ENCODE peak calls at places on chromosomes 5 and 9, in seven cellular contexts. T is A549, S is astrocyte of the spinal cord, K is heart right ventricle, M is cardiac fibroblast, L is neuronal stem cell, Z is testis. Q is an unnamed sample.

GRCh38 chr5:113433862-113434612 is 752 bp downstream of the TSSK1B start:
- DNase-seq in T (no peak), S (no peak), K (no peak), M (no peak), L (no peak), Z (no peak), Q (no peak)

GRCh38 chr5:76476639-76477038 is 73.6 kb downstream of the IQGAP2 start:
- DNase-seq in T (no peak), S (no peak), K (no peak), M (no peak), L (no peak), Z (no peak), Q (no peak)

GRCh38 chr9:88684046-88684445 is 149.1 kb downstream of the NXNL2 start:
- DNase-seq in T (no peak), S (no peak), K (no peak), M (no peak), L (no peak), Z (no peak), Q (no peak)

GRCh38 chr9:21081999-21082398 is 4.3 kb upstream of the IFNB1 start:
- DNase-seq in T (no peak), S (no peak), K (no peak), M (no peak), L (no peak), Z (no peak), Q (no peak)

GRCh38 chr5:96851312-96852062 is 24.8 kb upstream of the ERAP2 start:
- DNase-seq in T (no peak), S (no peak), K (no peak), M (no peak), L (no peak), Z (no peak), Q (no peak)

GRCh38 chr5:115168829-115169391 is 798 bp downstream of the TRIM36 start:
- DNase-seq in T (no peak), S (no peak), K (no peak), M (no peak), L (peak), Z (no peak), Q (no peak)

GRCh38 chr5:177472460-177473441 is 683 bp downstream of the DBN1 start:
- DNase-seq in T (no peak), S (peak), K (no peak), M (no peak), L (peak), Z (no peak), Q (no peak)

GRCh38 chr5:172564187-172564586 is 76.9 kb upstream of the NEURL1B start:
- DNase-seq in T (no peak), S (no peak), K (no peak), M (no peak), L (no peak), Z (no peak), Q (no peak)

GRCh38 chr5:111129938-111130337 is 37.8 kb downstream of the WDR36 start:
- DNase-seq in T (no peak), S (peak), K (no peak), M (peak), L (no peak), Z (no peak), Q (no peak)

GRCh38 chr5:61333351-61334223 is 1.5 kb downstream of the ZSWIM6 start:
- DNase-seq in T (no peak), S (peak), K (peak), M (peak), L (peak), Z (peak), Q (no peak)

GRCh38 chr9:69485466-69485865 is 160.5 kb downstream of the ENTREP1 start:
- DNase-seq in T (no peak), S (no peak), K (no peak), M (no peak), L (no peak), Z (no peak), Q (no peak)

GRCh38 chr9:113654605-113655193 is 191.2 kb downstream of the RGS3 start:
- DNase-seq in T (no peak), S (no peak), K (peak), M (peak), L (no peak), Z (peak), Q (no peak)

GRCh38 chr5:9536717-9537116 is 9.2 kb downstream of the SEMA5A start:
- DNase-seq in T (no peak), S (no peak), K (peak), M (no peak), L (no peak), Z (no peak), Q (no peak)

GRCh38 chr9:22817181-22817580 is 370.6 kb downstream of the DMRTA1 start:
- DNase-seq in T (no peak), S (peak), K (no peak), M (no peak), L (no peak), Z (no peak), Q (peak)

GRCh38 chr9:134418986-134419683 is 92.9 kb downstream of the RXRA start:
- DNase-seq in T (no peak), S (no peak), K (no peak), M (no peak), L (no peak), Z (no peak), Q (no peak)

GRCh38 chr9:104740596-104740995 is 6.9 kb upstream of the NIPSNAP3A start:
- DNase-seq in T (no peak), S (peak), K (no peak), M (peak), L (no peak), Z (no peak), Q (no peak)

GRCh38 chr9:93900436-93900819 is 54.7 kb downstream of the BARX1 start:
- DNase-seq in T (no peak), S (no peak), K (no peak), M (no peak), L (no peak), Z (no peak), Q (no peak)

GRCh38 chr9:20804476-20805253 is 120.6 kb downstream of the FOCAD start:
- DNase-seq in T (no peak), S (no peak), K (no peak), M (peak), L (no peak), Z (no peak), Q (no peak)

GRCh38 chr5:123091258-123091987 is 2.4 kb downstream of the PRDM6 start:
- DNase-seq in T (no peak), S (peak), K (no peak), M (no peak), L (no peak), Z (no peak), Q (no peak)

GRCh38 chr9:97386733-97387503 is 25.0 kb upstream of the TDRD7 start:
- DNase-seq in T (peak), S (peak), K (peak), M (peak), L (peak), Z (peak), Q (peak)

GRCh38 chr5:141604318-141604717 is 14.5 kb downstream of the DIAPH1 start:
- DNase-seq in T (peak), S (peak), K (no peak), M (peak), L (no peak), Z (peak), Q (peak)

GRCh38 chr9:35700942-35701341 is 11.2 kb upstream of the TPM2 start:
- DNase-seq in T (no peak), S (no peak), K (no peak), M (no peak), L (no peak), Z (no peak), Q (no peak)

GRCh38 chr9:35696520-35697215 is 6.9 kb upstream of the TPM2 start:
- DNase-seq in T (peak), S (peak), K (peak), M (peak), L (no peak), Z (peak), Q (no peak)

GRCh38 chr9:35698231-35698630 is 8.5 kb upstream of the TPM2 start:
- DNase-seq in T (no peak), S (no peak), K (no peak), M (no peak), L (no peak), Z (no peak), Q (no peak)

GRCh38 chr9:35697486-35697885 is 7.8 kb upstream of the TPM2 start:
- DNase-seq in T (no peak), S (no peak), K (no peak), M (no peak), L (no peak), Z (no peak), Q (no peak)

GRCh38 chr9:35700031-35700430 is 10.3 kb upstream of the TPM2 start:
- DNase-seq in T (no peak), S (no peak), K (no peak), M (no peak), L (no peak), Z (no peak), Q (no peak)
- H3K4me3 ChIP-seq in T (no peak), S (no peak), K (no peak), M (no peak), L (no peak), Z (no peak), Q (no peak)

GRCh38 chr9:19171271-19171670 is 44.0 kb upstream of the PLIN2 start:
- DNase-seq in T (no peak), S (no peak), K (no peak), M (no peak), L (no peak), Z (no peak), Q (no peak)

GRCh38 chr9:19173598-19174125 is 46.4 kb upstream of the PLIN2 start:
- DNase-seq in T (no peak), S (no peak), K (no peak), M (no peak), L (no peak), Z (no peak), Q (no peak)

GRCh38 chr9:19174127-19174921 is 47.0 kb upstream of the PLIN2 start:
- DNase-seq in T (peak), S (peak), K (peak), M (peak), L (peak), Z (no peak), Q (peak)
- H3K4me3 ChIP-seq in T (no peak), S (no peak), K (no peak), M (no peak), L (no peak), Z (no peak), Q (no peak)

GRCh38 chr9:83218411-83219090 is 155.6 kb upstream of the RASEF start:
- DNase-seq in T (no peak), S (no peak), K (no peak), M (no peak), L (no peak), Z (no peak), Q (no peak)

GRCh38 chr9:83219154-83219923 is 156.4 kb upstream of the RASEF start:
- DNase-seq in T (peak), S (peak), K (peak), M (peak), L (peak), Z (peak), Q (peak)

GRCh38 chr9:83219924-83220438 is 157.0 kb upstream of the RASEF start:
- DNase-seq in T (no peak), S (no peak), K (no peak), M (no peak), L (no peak), Z (no peak), Q (no peak)

GRCh38 chr9:83220737-83221136 is 157.8 kb upstream of the RASEF start:
- DNase-seq in T (no peak), S (peak), K (no peak), M (peak), L (no peak), Z (peak), Q (peak)
- H3K4me3 ChIP-seq in T (no peak), S (no peak), K (no peak), M (no peak), L (no peak), Z (peak), Q (no peak)

DNA sequence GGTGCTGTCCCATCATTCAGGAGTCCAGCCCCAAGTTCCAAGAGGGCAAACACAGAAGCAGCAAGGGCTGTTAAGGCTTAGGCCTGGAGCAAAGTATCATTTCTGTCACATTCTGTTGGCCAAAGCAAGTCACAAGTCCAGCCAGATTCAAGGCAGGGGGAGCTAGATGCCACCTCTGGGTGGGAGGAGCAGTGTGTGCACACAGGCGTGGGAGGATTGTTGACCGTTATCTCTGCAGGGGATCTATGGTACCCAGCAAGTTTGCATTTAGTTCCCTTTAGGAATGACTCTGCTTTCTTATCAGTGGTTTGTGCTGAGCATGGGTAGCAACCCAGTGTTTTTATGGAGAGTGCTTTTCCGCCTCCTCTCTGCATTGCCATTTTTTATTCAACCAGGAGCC is 278.9 kb downstream of the NR3C1 start:
- DNase-seq in T (no peak), S (no peak), K (no peak), M (no peak), L (no peak), Z (no peak), Q (no peak)
- H3K4me3 ChIP-seq in T (no peak), S (no peak), K (no peak), M (no peak), L (no peak), Z (no peak), Q (no peak)

DNA sequence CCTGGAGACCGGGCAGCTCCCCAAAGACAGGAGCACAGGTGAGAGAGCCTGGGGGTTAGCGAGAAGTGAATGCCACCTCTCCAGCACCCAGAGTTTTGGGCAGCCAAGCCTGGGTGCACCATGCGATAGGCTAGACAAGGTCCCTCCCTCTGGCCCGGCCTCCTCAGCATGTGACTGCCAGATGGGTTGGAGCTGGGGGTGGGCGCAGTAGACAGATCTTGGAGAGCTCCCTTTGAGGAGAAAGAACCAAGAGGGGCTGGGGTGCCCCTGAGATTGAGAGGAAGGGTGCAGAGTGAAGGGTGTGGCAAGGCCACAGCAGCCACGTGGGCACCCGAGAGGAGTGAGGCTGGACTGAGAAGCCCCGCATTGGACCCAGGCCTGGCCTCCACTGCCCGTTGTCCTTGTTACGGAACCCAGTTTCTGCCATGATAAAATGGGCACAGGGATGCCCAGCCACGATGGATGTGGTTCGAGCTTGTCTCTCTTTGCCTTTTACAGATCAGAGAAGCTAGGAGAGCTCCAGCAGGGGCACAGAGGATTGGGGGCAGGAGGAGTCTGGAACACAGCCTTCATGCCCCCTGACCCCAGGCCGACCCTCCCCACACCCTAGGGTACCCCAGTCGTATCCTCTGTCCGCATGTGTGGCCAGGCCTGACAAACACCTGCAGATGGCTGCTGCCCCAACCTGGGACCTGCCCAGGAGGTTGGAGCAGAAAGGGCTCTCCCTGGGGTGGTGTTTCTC is 1.3 kb downstream of the TMEM141 start:
- DNase-seq in T (no peak), S (no peak), K (no peak), M (peak), L (no peak), Z (peak), Q (no peak)
- H3K4me3 ChIP-seq in T (peak), S (no peak), K (no peak), M (peak), L (peak), Z (peak), Q (peak)

GRCh38 chr5:26143259-26143658 is 895.1 kb downstream of the CDH9 start:
- DNase-seq in T (no peak), S (no peak), K (no peak), M (no peak), L (no peak), Z (no peak), Q (no peak)
- H3K4me3 ChIP-seq in T (no peak), S (no peak), K (no peak), M (no peak), L (no peak), Z (no peak), Q (no peak)

GRCh38 chr9:34994429-34995287 is 5.1 kb downstream of the DNAJB5 start:
- DNase-seq in T (peak), S (peak), K (no peak), M (peak), L (no peak), Z (peak), Q (no peak)
- H3K4me3 ChIP-seq in T (no peak), S (no peak), K (peak), M (no peak), L (no peak), Z (no peak), Q (no peak)

GRCh38 chr5:146341854-146342253 is 3.2 kb downstream of the POU4F3 start:
- DNase-seq in T (no peak), S (no peak), K (no peak), M (no peak), L (no peak), Z (no peak), Q (no peak)

GRCh38 chr5:146344155-146345118 is 5.8 kb downstream of the POU4F3 start:
- DNase-seq in T (no peak), S (no peak), K (peak), M (peak), L (peak), Z (no peak), Q (no peak)

GRCh38 chr5:146342519-146342881 is 3.9 kb downstream of the POU4F3 start:
- DNase-seq in T (no peak), S (no peak), K (no peak), M (no peak), L (no peak), Z (no peak), Q (no peak)

GRCh38 chr5:146345240-146345577 is 6.6 kb downstream of the POU4F3 start:
- DNase-seq in T (no peak), S (no peak), K (no peak), M (no peak), L (no peak), Z (no peak), Q (no peak)

DNA sequence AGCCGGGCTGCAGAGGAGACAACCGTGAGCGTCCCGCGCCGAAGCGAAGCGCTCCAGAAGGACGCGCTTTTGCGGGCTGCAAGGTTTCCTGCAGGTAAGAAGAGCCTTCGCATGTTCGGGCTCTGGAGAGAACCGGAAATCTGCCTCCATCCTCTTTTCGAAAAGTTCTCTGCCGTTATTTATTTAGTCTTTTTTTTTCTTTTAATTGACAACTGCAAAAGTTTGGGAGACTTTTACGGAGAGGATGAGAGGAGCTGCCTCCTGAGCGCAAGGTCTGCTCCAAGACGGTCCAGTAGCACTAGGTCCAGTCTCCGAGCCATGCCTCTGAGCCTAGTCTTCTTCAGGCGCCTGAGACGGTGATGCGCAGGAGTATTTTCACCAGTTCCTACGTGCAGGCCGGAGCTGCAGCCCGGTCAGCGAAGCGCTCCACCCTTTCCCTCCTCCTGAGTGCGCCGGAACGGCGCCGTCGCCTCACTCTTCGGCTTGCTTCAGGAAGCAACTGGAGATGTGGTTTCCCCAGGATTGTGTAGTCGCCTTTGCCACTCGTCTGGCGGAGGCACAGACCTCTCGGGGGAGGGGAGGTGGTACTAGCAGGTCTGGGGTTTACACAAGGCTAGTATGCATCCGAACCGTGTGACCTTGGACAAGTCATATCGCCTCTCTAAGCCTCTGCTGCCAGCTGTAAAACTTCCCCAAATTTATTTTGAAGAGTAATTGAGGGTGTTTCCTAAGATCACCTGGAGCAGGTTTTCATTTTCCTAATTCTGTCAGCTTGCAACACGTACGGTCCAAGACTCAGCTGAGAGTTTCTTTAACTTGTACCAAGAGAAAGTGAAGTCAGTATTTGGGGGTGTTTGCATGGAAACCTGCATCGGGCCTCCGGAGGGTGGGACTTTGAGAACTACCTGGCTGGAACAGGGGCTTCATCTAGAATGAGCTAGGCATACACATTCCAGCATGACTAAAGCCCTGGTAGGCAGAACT is 4.5 kb downstream of the POU4F3 start:
- DNase-seq in T (no peak), S (no peak), K (no peak), M (no peak), L (no peak), Z (no peak), Q (no peak)
- H3K4me3 ChIP-seq in T (no peak), S (no peak), K (no peak), M (no peak), L (no peak), Z (no peak), Q (no peak)

Q was measured in skeletal muscle cell.